ENCODE peak calls at places on chromosome 13, in seven cellular contexts. U, O, R, Y, E, G and B are unnamed samples.
A peak's percentile ranks its signal among the peaks of the same experiment; 100 is the strongest.

GRCh38 chr13:80873589-80873988 is 532.7 kb upstream of the SPRY2 start:
- DNase-seq in U (no peak), O (no peak), R (no peak), Y (no peak), E (peak; percentile 56), G (peak; percentile 7), B (no peak)

GRCh38 chr13:63370101-63370500 is 1954.5 kb upstream of the PCDH20 start:
- DNase-seq in U (no peak), O (no peak), R (no peak), Y (no peak), E (no peak), G (no peak), B (no peak)

GRCh38 chr13:110830331-110830730 is 84.5 kb downstream of the ANKRD10 start:
- DNase-seq in U (no peak), O (no peak), R (no peak), Y (no peak), E (no peak), G (no peak), B (no peak)

GRCh38 chr13:33401238-33401637 is 115.7 kb upstream of the STARD13 start:
- DNase-seq in U (no peak), O (no peak), R (no peak), Y (no peak), E (no peak), G (no peak), B (no peak)

GRCh38 chr13:68428292-68428691 is 1198.2 kb upstream of the PCDH9 start:
- DNase-seq in U (no peak), O (no peak), R (no peak), Y (no peak), E (no peak), G (peak; percentile 17), B (no peak)

GRCh38 chr13:45332831-45333219 is 8.2 kb downstream of the TPT1 start:
- DNase-seq in U (no peak), O (no peak), R (peak; percentile 51), Y (no peak), E (no peak), G (no peak), B (no peak)

GRCh38 chr13:74133657-74134201 is 475 bp downstream of the KLF12 start:
- DNase-seq in U (peak; percentile 29), O (peak; percentile 90), R (peak; percentile 85), Y (peak; percentile 89), E (peak; percentile 81), G (peak; percentile 35), B (peak; percentile 93)

GRCh38 chr13:110711778-110712070 is 1.8 kb upstream of the ING1 start:
- DNase-seq in U (no peak), O (peak; percentile 41), R (no peak), Y (peak; percentile 15), E (no peak), G (no peak), B (peak; percentile 60)

GRCh38 chr13:78660130-78660857 is 1.3 kb upstream of the OBI1 start:
- DNase-seq in U (no peak), O (no peak), R (peak; percentile 81), Y (no peak), E (no peak), G (no peak), B (no peak)

GRCh38 chr13:47798906-47799305 is 202.2 kb downstream of the SUCLA2 start:
- DNase-seq in U (no peak), O (no peak), R (peak; percentile 53), Y (no peak), E (no peak), G (peak; percentile 22), B (peak; percentile 51)

GRCh38 chr13:28318418-28318995 is 176.4 kb downstream of the FLT1 start:
- DNase-seq in U (no peak), O (no peak), R (no peak), Y (no peak), E (no peak), G (no peak), B (no peak)

GRCh38 chr13:112725346-112726017 is 35.6 kb downstream of the ATP11A start:
- DNase-seq in U (peak; percentile 48), O (no peak), R (no peak), Y (no peak), E (no peak), G (peak; percentile 85), B (no peak)

GRCh38 chr13:52158629-52159158 is 703 bp downstream of the NEK3 start:
- DNase-seq in U (no peak), O (peak; percentile 58), R (peak; percentile 54), Y (no peak), E (no peak), G (peak; percentile 1), B (peak; percentile 74)

GRCh38 chr13:52160053-52160452 is 656 bp upstream of the NEK3 start:
- DNase-seq in U (no peak), O (no peak), R (no peak), Y (no peak), E (no peak), G (no peak), B (no peak)

GRCh38 chr13:52159159-52159982 is at the start of gene NEK3:
- DNase-seq in U (peak; percentile 47), O (peak; percentile 84), R (peak; percentile 88), Y (peak; percentile 84), E (peak; percentile 34), G (peak; percentile 48), B (peak; percentile 84)

GRCh38 chr13:52155177-52155576 is 4.2 kb downstream of the NEK3 start:
- DNase-seq in U (no peak), O (no peak), R (no peak), Y (no peak), E (no peak), G (no peak), B (no peak)

DNA sequence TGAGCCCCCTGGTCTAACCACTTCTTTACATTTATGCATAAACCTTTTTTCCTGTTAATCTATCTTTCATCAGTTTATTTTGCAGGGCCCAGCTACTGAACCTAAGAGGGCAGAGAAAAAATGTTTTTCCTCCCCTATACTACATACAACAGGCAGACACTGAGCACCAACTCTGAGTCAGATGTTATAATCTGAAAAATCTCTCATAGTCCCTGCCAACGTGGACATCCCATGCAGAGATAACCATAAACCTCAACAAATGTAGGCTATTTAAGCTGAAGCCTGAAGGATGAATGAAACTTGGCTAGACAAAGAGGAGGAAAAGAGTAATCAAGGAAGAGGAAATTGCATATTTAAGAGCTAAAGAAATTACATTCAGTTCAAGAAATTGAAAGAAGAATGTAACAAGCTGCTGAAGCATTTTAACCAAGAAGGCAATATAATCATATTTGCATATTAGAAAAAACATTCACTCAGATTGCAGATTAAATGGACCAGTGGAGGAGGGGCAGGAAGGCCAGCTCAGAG is 2.6 kb downstream of the NEK3 start:
- DNase-seq in U (no peak), O (no peak), R (peak; percentile 3), Y (no peak), E (no peak), G (no peak), B (peak; percentile 51)
- TF ChIP-seq EZH2phosphoT487 in U (no peak), O (no peak), R (no peak), Y (no peak), E (no peak), G (no peak), B (no peak)

GRCh38 chr13:75360170-75360569 is 121.8 kb downstream of the TBC1D4 start:
- DNase-seq in U (no peak), O (no peak), R (no peak), Y (no peak), E (no peak), G (no peak), B (no peak)

GRCh38 chr13:75363371-75363770 is 118.6 kb downstream of the TBC1D4 start:
- DNase-seq in U (no peak), O (no peak), R (no peak), Y (no peak), E (no peak), G (no peak), B (no peak)

GRCh38 chr13:75364131-75364713 is 117.7 kb downstream of the TBC1D4 start:
- DNase-seq in U (no peak), O (peak; percentile 18), R (no peak), Y (no peak), E (no peak), G (peak; percentile 85), B (no peak)

GRCh38 chr13:75359266-75359665 is 122.7 kb downstream of the TBC1D4 start:
- DNase-seq in U (peak; percentile 74), O (no peak), R (peak; percentile 66), Y (peak; percentile 14), E (no peak), G (peak; percentile 89), B (peak; percentile 97)

DNA sequence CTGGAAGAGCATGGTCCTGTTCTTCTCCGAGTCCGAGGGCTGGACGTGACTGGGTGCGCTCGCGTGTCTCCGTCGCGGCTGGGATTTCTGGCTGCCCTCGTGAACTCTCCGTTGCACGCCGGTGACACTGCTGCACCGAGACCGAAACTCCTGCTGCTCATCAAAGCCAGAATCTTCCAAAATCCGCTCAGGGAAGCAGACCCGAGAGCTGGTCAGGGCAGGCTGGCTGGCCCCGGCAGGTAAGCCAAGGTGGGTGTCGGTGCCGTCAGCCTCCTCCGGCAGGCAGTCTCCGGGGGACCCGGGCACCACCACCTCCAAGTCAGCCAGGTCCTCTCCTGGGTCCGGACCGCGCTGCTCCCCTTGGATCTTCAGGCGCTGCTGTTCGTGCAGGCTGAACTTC is 119.9 kb downstream of the TBC1D4 start:
- DNase-seq in U (no peak), O (no peak), R (no peak), Y (no peak), E (no peak), G (no peak), B (no peak)
- TF ChIP-seq EZH2 in U (no peak), O (no peak), R (no peak), Y (no peak), E (no peak), G (no peak), B (no peak)

GRCh38 chr13:22482496-22483000 is 698.2 kb upstream of the SGCG start:
- DNase-seq in U (no peak), O (no peak), R (no peak), Y (no peak), E (no peak), G (no peak), B (no peak)
- H3K27me3 ChIP-seq in U (no peaks in the 10 kb centered on the region), O (no peaks in the 10 kb centered on the region), R (no peaks in the 10 kb centered on the region), Y (no peaks in the 10 kb centered on the region), E (no peaks in the 10 kb centered on the region), G (no peaks in the 10 kb centered on the region), B (no peaks in the 10 kb centered on the region)

GRCh38 chr13:49020328-49020727 is 44.6 kb downstream of the FNDC3A start:
- DNase-seq in U (no peak), O (no peak), R (no peak), Y (no peak), E (no peak), G (no peak), B (no peak)

GRCh38 chr13:49020940-49021548 is 45.3 kb downstream of the FNDC3A start:
- DNase-seq in U (no peak), O (no peak), R (peak; percentile 69), Y (peak; percentile 3), E (no peak), G (no peak), B (peak; percentile 12)

GRCh38 chr13:49022472-49023144 is 46.9 kb downstream of the FNDC3A start:
- DNase-seq in U (no peak), O (no peak), R (no peak), Y (no peak), E (no peak), G (peak; percentile 59), B (peak; percentile 79)

GRCh38 chr13:49021953-49022352 is 46.2 kb downstream of the FNDC3A start:
- DNase-seq in U (no peak), O (no peak), R (no peak), Y (no peak), E (no peak), G (peak; percentile 4), B (no peak)

DNA sequence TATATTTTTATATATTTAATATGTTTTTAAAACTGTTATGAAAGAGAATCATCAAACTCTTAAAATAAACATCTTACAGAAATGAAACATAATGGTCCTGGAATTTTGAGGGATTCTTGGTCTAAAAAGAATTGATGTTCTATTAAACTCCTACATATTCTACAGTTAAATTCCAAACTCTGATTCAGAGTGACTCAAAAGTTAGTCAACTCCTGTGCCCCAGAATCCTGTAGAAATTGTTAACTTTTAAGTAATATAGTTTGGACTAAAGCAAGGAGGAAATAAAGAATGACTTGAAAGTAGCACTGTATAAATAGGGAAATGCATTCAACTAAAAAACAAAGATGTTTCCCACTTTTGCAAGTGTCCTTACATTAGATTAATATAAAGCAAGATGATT is 47.7 kb downstream of the FNDC3A start:
- DNase-seq in U (peak; percentile 2), O (no peak), R (no peak), Y (no peak), E (no peak), G (peak; percentile 83), B (peak; percentile 87)
- TF ChIP-seq EZH2phosphoT487 in U (no peak), O (no peak), R (no peak), Y (no peak), E (no peak), G (no peak), B (no peak)